ENCODE peak calls at places on chromosomes 4 and X, in five cellular contexts. One of them, this sample, is unnamed.

GRCh38 chr4:139246166-139246565 is 33.9 kb downstream of the MGARP start:
- DNase-seq in activated CD4-positive, alpha-beta T cell treated with anti-CD3 and anti-CD28 coated beads, Interleukin-2, amount 50 U/mL, for 24 hours: no peak
- DNase-seq in psoas muscle: no peak
- DNase-seq in ELR: no peak
- DNase-seq in NAMALWA: no peak
- DNase-seq in this sample: no peak

GRCh38 chr4:23476514-23477090 is 413.2 kb downstream of the PPARGC1A start:
- DNase-seq in psoas muscle: no peak
- DNase-seq in activated CD4-positive, alpha-beta T cell treated with anti-CD3 and anti-CD28 coated beads, Interleukin-2, amount 50 U/mL, for 24 hours: no peak
- DNase-seq in NAMALWA: no peak
- DNase-seq in ELR: no peak
- DNase-seq in this sample: no peak

GRCh38 chrX:43655151-43655676 is 885 bp upstream of the MAOA start:
- DNase-seq in psoas muscle: peak
- DNase-seq in NAMALWA: no peak
- DNase-seq in ELR: peak
- DNase-seq in activated CD4-positive, alpha-beta T cell treated with anti-CD3 and anti-CD28 coated beads, Interleukin-2, amount 50 U/mL, for 24 hours: peak
- DNase-seq in this sample: peak

GRCh38 chr4:44157611-44158277 is 290.9 kb downstream of the KCTD8 start:
- DNase-seq in activated CD4-positive, alpha-beta T cell treated with anti-CD3 and anti-CD28 coated beads, Interleukin-2, amount 50 U/mL, for 24 hours: no peak
- DNase-seq in psoas muscle: no peak
- DNase-seq in ELR: peak
- DNase-seq in NAMALWA: no peak
- DNase-seq in this sample: no peak

GRCh38 chrX:18951032-18951431 is 32.9 kb downstream of the PHKA2 start:
- DNase-seq in activated CD4-positive, alpha-beta T cell treated with anti-CD3 and anti-CD28 coated beads, Interleukin-2, amount 50 U/mL, for 24 hours: no peak
- DNase-seq in NAMALWA: peak
- DNase-seq in ELR: no peak
- DNase-seq in psoas muscle: no peak
- DNase-seq in this sample: no peak

GRCh38 chr4:8871417-8872401 is at the start of gene HMX1:
- DNase-seq in ELR: no peak
- DNase-seq in activated CD4-positive, alpha-beta T cell treated with anti-CD3 and anti-CD28 coated beads, Interleukin-2, amount 50 U/mL, for 24 hours: no peak
- DNase-seq in psoas muscle: peak
- DNase-seq in NAMALWA: no peak
- DNase-seq in this sample: peak

GRCh38 chr4:70518716-70519115 is 347 bp downstream of the AMTN start:
- DNase-seq in activated CD4-positive, alpha-beta T cell treated with anti-CD3 and anti-CD28 coated beads, Interleukin-2, amount 50 U/mL, for 24 hours: no peak
- DNase-seq in ELR: peak
- DNase-seq in NAMALWA: no peak
- DNase-seq in psoas muscle: no peak
- DNase-seq in this sample: no peak

GRCh38 chr4:24470681-24471622 is 113.4 kb downstream of the DHX15 start:
- DNase-seq in ELR: peak
- DNase-seq in activated CD4-positive, alpha-beta T cell treated with anti-CD3 and anti-CD28 coated beads, Interleukin-2, amount 50 U/mL, for 24 hours: peak
- DNase-seq in NAMALWA: no peak
- DNase-seq in psoas muscle: peak
- DNase-seq in this sample: peak

GRCh38 chrX:139842326-139843175 is 90.3 kb downstream of the ATP11C start:
- DNase-seq in psoas muscle: no peak
- DNase-seq in activated CD4-positive, alpha-beta T cell treated with anti-CD3 and anti-CD28 coated beads, Interleukin-2, amount 50 U/mL, for 24 hours: no peak
- DNase-seq in NAMALWA: no peak
- DNase-seq in ELR: no peak
- DNase-seq in this sample: no peak

GRCh38 chrX:80173261-80173660 is 158.7 kb downstream of the TBX22 start:
- DNase-seq in ELR: no peak
- DNase-seq in activated CD4-positive, alpha-beta T cell treated with anti-CD3 and anti-CD28 coated beads, Interleukin-2, amount 50 U/mL, for 24 hours: no peak
- DNase-seq in psoas muscle: no peak
- DNase-seq in NAMALWA: no peak
- DNase-seq in this sample: no peak

GRCh38 chr4:54254915-54255246 is 25.8 kb downstream of the PDGFRA start:
- DNase-seq in psoas muscle: no peak
- DNase-seq in activated CD4-positive, alpha-beta T cell treated with anti-CD3 and anti-CD28 coated beads, Interleukin-2, amount 50 U/mL, for 24 hours: no peak
- DNase-seq in NAMALWA: no peak
- DNase-seq in ELR: no peak
- DNase-seq in this sample: no peak